ENCODE peak calls at places on chromosomes 13 and 19, in eight cellular contexts. One of them, this sample, is unnamed.

GRCh38 chr13:114124921-114125320 is 7.5 kb downstream of the RASA3 start:
- DNase-seq in AG04450: peak
- DNase-seq in right atrium auricular region: no peak
- DNase-seq in BE2C: no peak
- DNase-seq in cardiac fibroblast: peak
- DNase-seq in choroid plexus epithelial cell: peak
- DNase-seq in fibroblast of villous mesenchyme: peak
- DNase-seq in fibroblast of lung: peak
- DNase-seq in this sample: peak

GRCh38 chr13:112893570-112894422 is 75.2 kb upstream of the MCF2L start:
- DNase-seq in AG04450: no peak
- DNase-seq in right atrium auricular region: no peak
- DNase-seq in BE2C: peak
- DNase-seq in cardiac fibroblast: peak
- DNase-seq in choroid plexus epithelial cell: peak
- DNase-seq in fibroblast of villous mesenchyme: peak
- DNase-seq in fibroblast of lung: peak
- DNase-seq in this sample: no peak

GRCh38 chr19:17473041-17473440 is 2.7 kb downstream of the SLC27A1 start:
- DNase-seq in AG04450: peak
- DNase-seq in right atrium auricular region: no peak
- DNase-seq in BE2C: no peak
- DNase-seq in cardiac fibroblast: peak
- DNase-seq in choroid plexus epithelial cell: peak
- DNase-seq in fibroblast of villous mesenchyme: peak
- DNase-seq in fibroblast of lung: peak
- DNase-seq in this sample: peak

GRCh38 chr19:13102666-13103584 is at the start of gene LYL1:
- DNase-seq in AG04450: no peak
- DNase-seq in right atrium auricular region: peak
- DNase-seq in BE2C: peak
- DNase-seq in cardiac fibroblast: no peak
- DNase-seq in choroid plexus epithelial cell: no peak
- DNase-seq in fibroblast of villous mesenchyme: peak
- DNase-seq in fibroblast of lung: no peak
- DNase-seq in this sample: no peak

GRCh38 chr13:43036386-43037220 is 13.2 kb downstream of the DNAJC15 start:
- DNase-seq in AG04450: no peak
- DNase-seq in right atrium auricular region: no peak
- DNase-seq in BE2C: no peak
- DNase-seq in cardiac fibroblast: no peak
- DNase-seq in choroid plexus epithelial cell: no peak
- DNase-seq in fibroblast of villous mesenchyme: peak
- DNase-seq in fibroblast of lung: peak
- DNase-seq in this sample: no peak

GRCh38 chr19:18479964-18480723 is 41.7 kb downstream of the ELL start:
- DNase-seq in AG04450: no peak
- DNase-seq in right atrium auricular region: peak
- DNase-seq in BE2C: no peak
- DNase-seq in cardiac fibroblast: peak
- DNase-seq in choroid plexus epithelial cell: peak
- DNase-seq in fibroblast of villous mesenchyme: peak
- DNase-seq in fibroblast of lung: peak
- DNase-seq in this sample: peak

GRCh38 chr13:27012482-27013197 is 159.0 kb downstream of the USP12 start:
- DNase-seq in AG04450: peak
- DNase-seq in right atrium auricular region: no peak
- DNase-seq in BE2C: no peak
- DNase-seq in cardiac fibroblast: peak
- DNase-seq in choroid plexus epithelial cell: peak
- DNase-seq in fibroblast of villous mesenchyme: peak
- DNase-seq in fibroblast of lung: peak
- DNase-seq in this sample: peak

GRCh38 chr19:8615813-8616596 is 5.5 kb upstream of the ADAMTS10 start:
- DNase-seq in AG04450: no peak
- DNase-seq in right atrium auricular region: peak
- DNase-seq in BE2C: peak
- DNase-seq in cardiac fibroblast: peak
- DNase-seq in choroid plexus epithelial cell: peak
- DNase-seq in fibroblast of villous mesenchyme: peak
- DNase-seq in fibroblast of lung: peak
- DNase-seq in this sample: peak

GRCh38 chr19:11496391-11497163 is 9.1 kb downstream of the ZNF653 start:
- DNase-seq in AG04450: peak
- DNase-seq in right atrium auricular region: peak
- DNase-seq in BE2C: peak
- DNase-seq in cardiac fibroblast: peak
- DNase-seq in choroid plexus epithelial cell: peak
- DNase-seq in fibroblast of villous mesenchyme: peak
- DNase-seq in fibroblast of lung: peak
- DNase-seq in this sample: peak

GRCh38 chr19:2015611-2015950 is at the start of gene BTBD2:
- DNase-seq in AG04450: peak
- DNase-seq in right atrium auricular region: no peak
- DNase-seq in BE2C: peak
- DNase-seq in cardiac fibroblast: peak
- DNase-seq in choroid plexus epithelial cell: peak
- DNase-seq in fibroblast of villous mesenchyme: peak
- DNase-seq in fibroblast of lung: peak
- DNase-seq in this sample: peak

DNA sequence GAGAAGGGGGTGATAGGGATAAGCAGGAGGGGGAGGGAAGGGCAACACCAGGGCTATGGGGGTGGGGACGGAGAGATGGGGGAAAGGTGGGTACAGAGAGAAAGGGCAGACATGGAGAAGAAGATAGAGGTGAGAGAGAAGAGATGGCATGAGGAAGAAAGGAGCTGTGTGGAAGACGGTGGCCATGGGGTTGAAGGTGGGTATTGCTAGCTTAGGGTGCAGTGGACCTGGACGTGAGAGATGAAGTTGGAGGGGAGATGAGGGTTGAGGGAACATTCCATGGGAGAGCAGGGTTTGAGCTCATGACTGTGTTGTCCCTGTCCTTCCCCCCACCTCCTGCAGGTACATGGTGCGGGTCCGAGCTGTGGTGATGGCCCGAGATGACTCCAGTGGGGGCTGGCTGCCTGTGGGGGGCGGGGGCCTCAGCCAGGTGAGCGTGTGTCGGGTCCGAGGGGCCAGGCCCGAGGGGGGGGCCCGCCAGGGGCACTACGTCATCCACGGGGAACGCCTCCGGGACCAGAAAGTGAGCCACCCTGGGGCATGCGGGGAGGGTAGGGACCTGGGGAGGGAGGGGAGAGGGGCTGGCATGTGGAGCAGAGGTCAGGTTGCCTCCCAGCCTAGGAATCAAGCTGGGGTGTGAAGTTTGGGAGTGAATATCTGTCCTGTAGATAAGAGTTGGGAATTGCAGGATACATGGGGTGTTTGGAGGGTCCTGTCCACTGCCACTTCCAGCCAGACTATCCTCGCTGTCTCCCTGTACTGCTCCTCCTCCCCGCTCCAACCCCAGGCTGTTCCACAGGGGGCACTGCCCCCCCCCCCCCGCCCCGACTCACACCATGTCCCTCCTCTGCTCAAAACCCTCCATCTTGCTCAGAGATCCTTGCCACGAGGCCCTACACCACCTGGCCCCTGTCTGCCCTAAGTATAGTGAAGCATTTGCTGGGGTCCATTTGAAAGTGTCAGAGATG is 1.7 kb downstream of the SPRED3 start:
- DNase-seq in AG04450: no peak
- DNase-seq in right atrium auricular region: no peak
- DNase-seq in BE2C: no peak
- DNase-seq in cardiac fibroblast: no peak
- DNase-seq in choroid plexus epithelial cell: no peak
- DNase-seq in fibroblast of villous mesenchyme: no peak
- DNase-seq in fibroblast of lung: no peak
- DNase-seq in this sample: no peak
- H3K4me3 ChIP-seq in AG04450: peak
- H3K4me3 ChIP-seq in right atrium auricular region: no peak
- H3K4me3 ChIP-seq in BE2C: no peak
- H3K4me3 ChIP-seq in cardiac fibroblast: no peak
- H3K4me3 ChIP-seq in choroid plexus epithelial cell: peak
- H3K4me3 ChIP-seq in fibroblast of villous mesenchyme: peak
- H3K4me3 ChIP-seq in fibroblast of lung: peak
- H3K4me3 ChIP-seq in this sample: peak

DNA sequence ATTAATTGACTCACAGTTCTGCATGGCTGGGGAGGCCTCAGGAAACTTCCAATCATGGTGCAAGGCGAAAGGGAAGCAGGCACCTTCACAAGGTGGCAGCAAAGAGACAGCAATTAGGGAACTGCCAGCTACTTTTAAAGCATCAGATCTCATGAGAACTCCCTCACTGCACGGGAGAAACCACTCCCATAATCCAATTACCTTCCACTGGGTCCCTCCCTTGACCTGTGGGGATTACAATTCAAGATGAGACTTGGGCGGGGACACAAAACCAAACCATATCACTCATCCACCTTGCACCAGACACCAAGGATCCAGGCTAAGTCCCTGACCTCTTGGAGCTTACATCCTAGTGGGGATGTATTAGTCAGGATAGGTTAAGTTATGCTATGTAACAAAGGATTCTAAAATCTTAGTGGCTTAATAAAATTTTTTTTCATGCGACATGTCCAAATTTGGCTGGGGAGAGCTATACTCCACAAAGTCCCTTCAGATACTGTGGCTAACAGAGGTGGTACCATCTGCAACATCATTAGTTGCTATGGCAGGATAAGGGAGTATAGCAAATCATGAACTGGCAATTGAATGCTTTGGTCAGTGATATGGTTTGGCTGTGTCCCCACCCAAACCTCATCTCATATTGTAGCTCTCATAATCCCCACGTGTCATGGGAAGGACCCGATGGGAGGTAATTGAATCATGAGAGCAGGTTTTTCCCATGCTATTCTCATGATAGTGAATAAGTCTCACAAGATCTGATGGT is 8.3 kb upstream of the FAM187B start:
- DNase-seq in AG04450: no peak
- DNase-seq in right atrium auricular region: peak
- DNase-seq in BE2C: no peak
- DNase-seq in cardiac fibroblast: no peak
- DNase-seq in choroid plexus epithelial cell: no peak
- DNase-seq in fibroblast of villous mesenchyme: no peak
- DNase-seq in fibroblast of lung: no peak
- DNase-seq in this sample: no peak
- TF ChIP-seq CTCF in AG04450: no peak
- TF ChIP-seq CTCF in right atrium auricular region: no peak
- TF ChIP-seq CTCF in BE2C: no peak
- TF ChIP-seq CTCF in cardiac fibroblast: no peak
- TF ChIP-seq CTCF in choroid plexus epithelial cell: peak
- TF ChIP-seq CTCF in fibroblast of villous mesenchyme: peak
- TF ChIP-seq CTCF in fibroblast of lung: no peak
- TF ChIP-seq CTCF in this sample: no peak

DNA sequence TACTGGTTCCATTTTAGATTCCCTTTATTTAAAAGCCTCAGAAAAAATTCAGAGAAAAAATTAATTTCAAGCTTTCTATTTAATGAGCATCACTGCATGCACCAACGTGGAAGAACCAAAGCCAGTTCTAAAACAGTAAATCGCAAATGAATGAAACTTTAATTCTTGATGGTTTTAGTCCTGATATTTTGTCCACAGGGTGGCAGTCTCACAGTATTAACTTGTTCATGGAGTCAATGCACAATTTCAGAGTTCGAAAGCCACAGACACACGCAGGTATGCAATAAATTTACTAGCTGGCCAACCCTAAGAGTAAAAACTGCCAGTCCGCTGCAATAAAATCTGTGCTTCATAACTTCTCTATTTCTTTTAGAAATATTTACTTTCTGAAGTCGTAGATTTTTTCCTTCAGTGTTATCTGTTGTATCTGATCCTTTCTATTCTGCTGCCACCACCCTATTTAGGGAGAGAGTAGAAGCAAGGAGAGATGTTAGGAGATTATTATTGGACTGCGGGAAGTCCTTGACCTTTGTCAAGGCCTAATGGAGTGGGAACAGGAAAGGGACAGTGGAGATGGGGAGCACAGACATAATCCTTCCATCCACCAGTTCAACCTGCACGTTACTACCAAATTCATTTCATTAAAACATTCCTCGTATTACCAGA is 7.0 kb upstream of the WBP4 start:
- DNase-seq in AG04450: no peak
- DNase-seq in right atrium auricular region: no peak
- DNase-seq in BE2C: peak
- DNase-seq in cardiac fibroblast: peak
- DNase-seq in choroid plexus epithelial cell: peak
- DNase-seq in fibroblast of villous mesenchyme: peak
- DNase-seq in fibroblast of lung: peak
- DNase-seq in this sample: peak
- H3K4me3 ChIP-seq in AG04450: no peak
- H3K4me3 ChIP-seq in right atrium auricular region: no peak
- H3K4me3 ChIP-seq in BE2C: no peak
- H3K4me3 ChIP-seq in cardiac fibroblast: no peak
- H3K4me3 ChIP-seq in choroid plexus epithelial cell: no peak
- H3K4me3 ChIP-seq in fibroblast of villous mesenchyme: no peak
- H3K4me3 ChIP-seq in fibroblast of lung: no peak
- H3K4me3 ChIP-seq in this sample: no peak

DNA sequence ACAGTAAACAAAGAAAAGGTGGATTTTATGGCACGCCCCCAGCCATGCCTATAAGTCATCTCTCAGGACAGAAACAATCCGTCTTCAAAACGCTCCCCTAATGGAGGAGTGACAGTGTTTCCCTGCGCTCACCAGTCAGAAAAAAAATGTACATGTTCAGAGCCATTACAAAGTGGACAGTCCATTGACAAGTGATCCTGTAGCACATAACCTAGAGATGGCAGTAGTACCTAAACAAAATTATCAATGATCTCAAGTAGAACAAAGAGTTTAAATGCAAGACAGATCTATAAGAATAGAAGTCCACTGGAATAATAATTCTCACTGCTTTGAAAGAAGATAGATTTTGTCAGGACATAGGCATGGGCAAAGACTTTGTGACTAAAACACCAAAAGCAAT is 891.6 kb upstream of the MIR17HG start:
- DNase-seq in AG04450: no peak
- DNase-seq in right atrium auricular region: no peak
- DNase-seq in BE2C: no peak
- DNase-seq in cardiac fibroblast: no peak
- DNase-seq in choroid plexus epithelial cell: peak
- DNase-seq in fibroblast of villous mesenchyme: no peak
- DNase-seq in fibroblast of lung: peak
- DNase-seq in this sample: peak
- TF ChIP-seq CTCF in AG04450: no peak
- TF ChIP-seq CTCF in right atrium auricular region: no peak
- TF ChIP-seq CTCF in BE2C: no peak
- TF ChIP-seq CTCF in cardiac fibroblast: no peak
- TF ChIP-seq CTCF in choroid plexus epithelial cell: peak
- TF ChIP-seq CTCF in fibroblast of villous mesenchyme: no peak
- TF ChIP-seq CTCF in fibroblast of lung: no peak
- TF ChIP-seq CTCF in this sample: no peak

GRCh38 chr19:44809856-44810554 is 1.1 kb downstream of the BCAM start:
- DNase-seq in AG04450: no peak
- DNase-seq in right atrium auricular region: no peak
- DNase-seq in BE2C: no peak
- DNase-seq in cardiac fibroblast: no peak
- DNase-seq in choroid plexus epithelial cell: no peak
- DNase-seq in fibroblast of villous mesenchyme: no peak
- DNase-seq in fibroblast of lung: no peak
- DNase-seq in this sample: no peak
- H3K4me3 ChIP-seq in AG04450: peak
- H3K4me3 ChIP-seq in right atrium auricular region: peak
- H3K4me3 ChIP-seq in BE2C: no peak
- H3K4me3 ChIP-seq in cardiac fibroblast: no peak
- H3K4me3 ChIP-seq in choroid plexus epithelial cell: no peak
- H3K4me3 ChIP-seq in fibroblast of villous mesenchyme: no peak
- H3K4me3 ChIP-seq in fibroblast of lung: no peak
- H3K4me3 ChIP-seq in this sample: no peak

This sample was measured in fibroblast of mammary gland.